ENCODE peak calls at places on chromosomes 4 and X, in six cellular contexts. One of them, this sample, is unnamed.
A peak's percentile ranks its signal among the peaks of the same experiment; 100 is the strongest.

GRCh38 chr4:21901281-21901680 is 47.3 kb downstream of the KCNIP4 start:
- DNase-seq in Right ventricle myocardium inferior: no peak
- DNase-seq in activated T-cell treated with anti-CD3 and anti-CD28 coated beads for 1 hour: no peak
- DNase-seq in NAMALWA: no peak
- DNase-seq in iris pigment epithelial cell: no peak
- DNase-seq in lung: no peak
- DNase-seq in this sample: no peak

GRCh38 chrX:108298165-108298602 is 140.0 kb downstream of the COL4A6 start:
- DNase-seq in Right ventricle myocardium inferior: peak; percentile 17
- DNase-seq in iris pigment epithelial cell: no peak
- DNase-seq in activated T-cell treated with anti-CD3 and anti-CD28 coated beads for 1 hour: no peak
- DNase-seq in NAMALWA: no peak
- DNase-seq in lung: no peak
- DNase-seq in this sample: no peak

GRCh38 chr4:98481167-98481566 is 177.2 kb downstream of the TSPAN5 start:
- DNase-seq in lung: no peak
- DNase-seq in activated T-cell treated with anti-CD3 and anti-CD28 coated beads for 1 hour: no peak
- DNase-seq in iris pigment epithelial cell: no peak
- DNase-seq in NAMALWA: no peak
- DNase-seq in Right ventricle myocardium inferior: no peak
- DNase-seq in this sample: peak; percentile 77

GRCh38 chrX:1581132-1581531 is 10.3 kb upstream of the AKAP17A start:
- DNase-seq in lung: peak; percentile 64
- DNase-seq in activated T-cell treated with anti-CD3 and anti-CD28 coated beads for 1 hour: peak; percentile 57
- DNase-seq in iris pigment epithelial cell: peak; percentile 29
- DNase-seq in NAMALWA: peak; percentile 85
- DNase-seq in Right ventricle myocardium inferior: no peak
- DNase-seq in this sample: no peak

GRCh38 chrX:77668391-77669237 is 117.4 kb downstream of the ATRX start:
- DNase-seq in iris pigment epithelial cell: peak; percentile 69
- DNase-seq in Right ventricle myocardium inferior: no peak
- DNase-seq in NAMALWA: no peak
- DNase-seq in activated T-cell treated with anti-CD3 and anti-CD28 coated beads for 1 hour: no peak
- DNase-seq in lung: no peak
- DNase-seq in this sample: no peak

GRCh38 chr4:124018383-124019317 is 622.1 kb downstream of the SPRY1 start:
- DNase-seq in iris pigment epithelial cell: peak; percentile 76
- DNase-seq in activated T-cell treated with anti-CD3 and anti-CD28 coated beads for 1 hour: no peak
- DNase-seq in Right ventricle myocardium inferior: peak; percentile 65
- DNase-seq in lung: peak; percentile 42
- DNase-seq in NAMALWA: peak; percentile 50
- DNase-seq in this sample: peak; percentile 54

GRCh38 chr4:76147454-76148141 is 599 bp downstream of the NUP54 start:
- DNase-seq in iris pigment epithelial cell: peak; percentile 91
- DNase-seq in lung: peak; percentile 54
- DNase-seq in activated T-cell treated with anti-CD3 and anti-CD28 coated beads for 1 hour: peak; percentile 4
- DNase-seq in Right ventricle myocardium inferior: peak; percentile 74
- DNase-seq in NAMALWA: peak; percentile 64
- DNase-seq in this sample: no peak

GRCh38 chr4:6001965-6002833 is 16.0 kb downstream of the C4orf50 start:
- DNase-seq in Right ventricle myocardium inferior: no peak
- DNase-seq in activated T-cell treated with anti-CD3 and anti-CD28 coated beads for 1 hour: no peak
- DNase-seq in NAMALWA: no peak
- DNase-seq in lung: no peak
- DNase-seq in iris pigment epithelial cell: no peak
- DNase-seq in this sample: no peak

GRCh38 chr4:47531241-47531953 is 46.3 kb downstream of the ATP10D start:
- DNase-seq in activated T-cell treated with anti-CD3 and anti-CD28 coated beads for 1 hour: peak; percentile 7
- DNase-seq in iris pigment epithelial cell: peak; percentile 98
- DNase-seq in Right ventricle myocardium inferior: no peak
- DNase-seq in NAMALWA: no peak
- DNase-seq in lung: no peak
- DNase-seq in this sample: peak; percentile 51

GRCh38 chrX:4830880-4831557 is 1117.6 kb upstream of the PRKX start:
- DNase-seq in iris pigment epithelial cell: no peak
- DNase-seq in activated T-cell treated with anti-CD3 and anti-CD28 coated beads for 1 hour: no peak
- DNase-seq in NAMALWA: no peak
- DNase-seq in Right ventricle myocardium inferior: no peak
- DNase-seq in lung: no peak
- DNase-seq in this sample: no peak

GRCh38 chr4:5712517-5712916 is 1.5 kb downstream of the EVC start:
- DNase-seq in iris pigment epithelial cell: peak; percentile 96
- DNase-seq in Right ventricle myocardium inferior: no peak
- DNase-seq in NAMALWA: no peak
- DNase-seq in activated T-cell treated with anti-CD3 and anti-CD28 coated beads for 1 hour: no peak
- DNase-seq in lung: no peak
- DNase-seq in this sample: no peak

GRCh38 chr4:160319221-160319867 is 1216.5 kb downstream of the RAPGEF2 start:
- DNase-seq in iris pigment epithelial cell: peak; percentile 37
- DNase-seq in lung: no peak
- DNase-seq in Right ventricle myocardium inferior: no peak
- DNase-seq in activated T-cell treated with anti-CD3 and anti-CD28 coated beads for 1 hour: no peak
- DNase-seq in NAMALWA: no peak
- DNase-seq in this sample: no peak

GRCh38 chr4:156195914-156196313 is 242.2 kb upstream of the CTSO start:
- DNase-seq in activated T-cell treated with anti-CD3 and anti-CD28 coated beads for 1 hour: no peak
- DNase-seq in Right ventricle myocardium inferior: no peak
- DNase-seq in iris pigment epithelial cell: no peak
- DNase-seq in lung: no peak
- DNase-seq in NAMALWA: no peak
- DNase-seq in this sample: no peak

GRCh38 chr4:54446556-54446955 is 211.2 kb upstream of the KIT start:
- DNase-seq in iris pigment epithelial cell: no peak
- DNase-seq in activated T-cell treated with anti-CD3 and anti-CD28 coated beads for 1 hour: no peak
- DNase-seq in NAMALWA: no peak
- DNase-seq in Right ventricle myocardium inferior: no peak
- DNase-seq in lung: no peak
- DNase-seq in this sample: no peak

GRCh38 chr4:86939737-86940141 is 4.9 kb downstream of the AFF1 start:
- DNase-seq in Right ventricle myocardium inferior: no peak
- DNase-seq in activated T-cell treated with anti-CD3 and anti-CD28 coated beads for 1 hour: no peak
- DNase-seq in lung: no peak
- DNase-seq in NAMALWA: peak; percentile 93
- DNase-seq in iris pigment epithelial cell: no peak
- DNase-seq in this sample: no peak

This sample was measured in pons.